ENCODE peak calls at places on chromosomes 16 and 17, in eight cellular contexts. E, T, X, D, I, R, Q and S are unnamed samples.

GRCh38 chr17:58320163-58320558 is 8.4 kb downstream of the TSPOAP1 start:
- DNase-seq in X (peak; percentile 26), T (no peak), R (no peak), D (no peak), Q (no peak), E (no peak), I (no peak), S (no peak)

GRCh38 chr17:78019367-78019975 is 61.0 kb downstream of the TNRC6C start:
- DNase-seq in X (no peak), Q (peak; percentile 62), I (no peak), E (peak; percentile 58), T (no peak), D (no peak), R (no peak), S (no peak)

GRCh38 chr16:30837904-30838303 is 50.9 kb upstream of the ZNF629 start:
- DNase-seq in R (no peak), X (no peak), D (no peak), Q (peak; percentile 23), T (no peak), I (no peak), E (no peak), S (no peak)

GRCh38 chr16:30368122-30368791 is 2.0 kb downstream of the TBC1D10B start:
- DNase-seq in E (no peak), Q (peak; percentile 59), T (no peak), I (no peak), X (no peak), R (peak; percentile 32), D (no peak), S (no peak)

GRCh38 chr16:635573-636205 is 416 bp downstream of the METTL26 start:
- DNase-seq in I (no peak), R (no peak), T (no peak), D (no peak), X (no peak), Q (no peak), E (no peak), S (no peak)

GRCh38 chr17:61128671-61129115 is 270.9 kb upstream of the TBX2 start:
- DNase-seq in I (no peak), D (no peak), R (peak; percentile 33), T (no peak), E (no peak), Q (peak; percentile 52), X (no peak), S (no peak)

GRCh38 chr16:53899471-53899870 is 195.5 kb downstream of the FTO start:
- DNase-seq in E (no peak), X (no peak), I (no peak), R (no peak), T (no peak), D (no peak), Q (no peak), S (no peak)

GRCh38 chr17:69605571-69605970 is 191.1 kb downstream of the MAP2K6 start:
- DNase-seq in E (no peak), X (no peak), D (no peak), R (no peak), T (no peak), Q (peak; percentile 17), I (no peak), S (no peak)

GRCh38 chr16:88882358-88883030 is 16.0 kb upstream of the PABPN1L start:
- DNase-seq in T (no peak), R (no peak), X (no peak), Q (no peak), I (no peak), D (no peak), E (no peak), S (no peak)

GRCh38 chr17:3683054-3683511 is 12.9 kb downstream of the P2RX5 start:
- DNase-seq in E (peak; percentile 82), X (no peak), I (peak; percentile 60), D (no peak), Q (no peak), T (peak; percentile 70), R (no peak), S (peak; percentile 74)

GRCh38 chr17:49898547-49899490 is 51.0 kb upstream of the TAC4 start:
- DNase-seq in R (no peak), X (no peak), E (peak; percentile 91), T (no peak), I (no peak), Q (no peak), D (no peak), S (no peak)

GRCh38 chr17:57086069-57086930 is 1.3 kb downstream of the AKAP1 start:
- DNase-seq in R (no peak), D (no peak), X (peak; percentile 74), E (peak; percentile 65), I (no peak), Q (peak; percentile 8), T (peak; percentile 28), S (peak; percentile 34)

GRCh38 chr17:75876190-75876937 is 2.0 kb downstream of the TRIM47 start:
- DNase-seq in X (peak; percentile 77), R (no peak), T (peak; percentile 72), D (peak; percentile 74), I (no peak), Q (no peak), E (peak; percentile 80), S (peak; percentile 91)

GRCh38 chr16:78298986-78299385 is 199.5 kb downstream of the WWOX start:
- DNase-seq in I (no peak), T (no peak), E (no peak), R (no peak), D (peak; percentile 42), X (no peak), Q (no peak), S (no peak)

GRCh38 chr16:22220076-22220453 is 14.0 kb downstream of the EEF2K start:
- DNase-seq in D (peak; percentile 50), X (peak; percentile 78), Q (peak; percentile 27), I (no peak), E (no peak), T (no peak), R (peak; percentile 61), S (no peak)

GRCh38 chr17:63364387-63364786 is 81.7 kb downstream of the CYB561 start:
- DNase-seq in T (no peak), R (no peak), I (no peak), X (no peak), Q (peak; percentile 61), D (no peak), E (no peak), S (no peak)

GRCh38 chr16:49696414-49697101 is 159.4 kb downstream of the ZNF423 start:
- DNase-seq in R (no peak), Q (no peak), E (peak; percentile 77), T (no peak), I (no peak), D (no peak), X (no peak), S (no peak)

GRCh38 chr17:7740481-7741001 is 23.0 kb downstream of the DNAH2 start:
- DNase-seq in Q (no peak), D (no peak), E (no peak), X (peak; percentile 64), T (no peak), I (no peak), R (no peak), S (no peak)

GRCh38 chr16:88416686-88417085 is 33.9 kb downstream of the ZNF469 start:
- DNase-seq in D (no peak), X (no peak), Q (no peak), R (no peak), E (no peak), I (no peak), T (no peak), S (no peak)

GRCh38 chr17:35760587-35760986 is at the start of gene C17orf50:
- DNase-seq in T (no peak), X (no peak), D (no peak), E (no peak), Q (no peak), I (no peak), R (no peak), S (no peak)